ENCODE peak calls at places on chromosomes 13 and 19, in eight cellular contexts. One of them, this sample, is unnamed.

GRCh38 chr19:36572593-36573019 is 486 bp downstream of the ZNF529 start:
- DNase-seq in aorta: no peak
- DNase-seq in stimulated activated CD4-positive, alpha-beta T cell treated with anti-CD3 and anti-CD28 coated beads, Interleukin-4, amount 100 ng/mL, for 48 hours: no peak
- DNase-seq in endothelial cell: no peak
- DNase-seq in EL: no peak
- DNase-seq in SK-MEL-5: no peak
- DNase-seq in ACHN: no peak
- DNase-seq in Caco-2: no peak
- DNase-seq in this sample: no peak

GRCh38 chr13:34594507-34594906 is 347.6 kb upstream of the NBEA start:
- DNase-seq in aorta: no peak
- DNase-seq in stimulated activated CD4-positive, alpha-beta T cell treated with anti-CD3 and anti-CD28 coated beads, Interleukin-4, amount 100 ng/mL, for 48 hours: no peak
- DNase-seq in endothelial cell: no peak
- DNase-seq in EL: no peak
- DNase-seq in SK-MEL-5: no peak
- DNase-seq in ACHN: no peak
- DNase-seq in Caco-2: no peak
- DNase-seq in this sample: no peak

GRCh38 chr13:24148414-24149305 is 11.9 kb upstream of the SPATA13 start:
- DNase-seq in aorta: no peak
- DNase-seq in stimulated activated CD4-positive, alpha-beta T cell treated with anti-CD3 and anti-CD28 coated beads, Interleukin-4, amount 100 ng/mL, for 48 hours: no peak
- DNase-seq in endothelial cell: peak
- DNase-seq in EL: peak
- DNase-seq in SK-MEL-5: peak
- DNase-seq in ACHN: peak
- DNase-seq in Caco-2: peak
- DNase-seq in this sample: no peak

GRCh38 chr13:30605052-30605451 is 12.7 kb upstream of the USPL1 start:
- DNase-seq in aorta: no peak
- DNase-seq in stimulated activated CD4-positive, alpha-beta T cell treated with anti-CD3 and anti-CD28 coated beads, Interleukin-4, amount 100 ng/mL, for 48 hours: no peak
- DNase-seq in endothelial cell: no peak
- DNase-seq in EL: no peak
- DNase-seq in SK-MEL-5: no peak
- DNase-seq in ACHN: no peak
- DNase-seq in Caco-2: no peak
- DNase-seq in this sample: no peak

GRCh38 chr13:85538957-85539356 is 260.3 kb downstream of the SLITRK6 start:
- DNase-seq in aorta: no peak
- DNase-seq in stimulated activated CD4-positive, alpha-beta T cell treated with anti-CD3 and anti-CD28 coated beads, Interleukin-4, amount 100 ng/mL, for 48 hours: no peak
- DNase-seq in endothelial cell: no peak
- DNase-seq in EL: no peak
- DNase-seq in SK-MEL-5: no peak
- DNase-seq in ACHN: no peak
- DNase-seq in Caco-2: no peak
- DNase-seq in this sample: no peak

GRCh38 chr13:106534844-106535551 is 464 bp downstream of the EFNB2 start:
- DNase-seq in aorta: peak
- DNase-seq in stimulated activated CD4-positive, alpha-beta T cell treated with anti-CD3 and anti-CD28 coated beads, Interleukin-4, amount 100 ng/mL, for 48 hours: no peak
- DNase-seq in endothelial cell: peak
- DNase-seq in EL: peak
- DNase-seq in SK-MEL-5: no peak
- DNase-seq in ACHN: peak
- DNase-seq in Caco-2: no peak
- DNase-seq in this sample: peak

GRCh38 chr13:32423592-32423991 is 4.3 kb downstream of the N4BP2L1 start:
- DNase-seq in aorta: no peak
- DNase-seq in stimulated activated CD4-positive, alpha-beta T cell treated with anti-CD3 and anti-CD28 coated beads, Interleukin-4, amount 100 ng/mL, for 48 hours: no peak
- DNase-seq in endothelial cell: no peak
- DNase-seq in EL: no peak
- DNase-seq in SK-MEL-5: no peak
- DNase-seq in ACHN: no peak
- DNase-seq in Caco-2: no peak
- DNase-seq in this sample: no peak

GRCh38 chr19:4140237-4140711 is 13.2 kb upstream of the CREB3L3 start:
- DNase-seq in aorta: no peak
- DNase-seq in stimulated activated CD4-positive, alpha-beta T cell treated with anti-CD3 and anti-CD28 coated beads, Interleukin-4, amount 100 ng/mL, for 48 hours: no peak
- DNase-seq in endothelial cell: peak
- DNase-seq in EL: peak
- DNase-seq in SK-MEL-5: peak
- DNase-seq in ACHN: peak
- DNase-seq in Caco-2: peak
- DNase-seq in this sample: peak

GRCh38 chr13:63285426-63285825 is 1869.8 kb upstream of the PCDH20 start:
- DNase-seq in aorta: no peak
- DNase-seq in stimulated activated CD4-positive, alpha-beta T cell treated with anti-CD3 and anti-CD28 coated beads, Interleukin-4, amount 100 ng/mL, for 48 hours: no peak
- DNase-seq in endothelial cell: no peak
- DNase-seq in EL: no peak
- DNase-seq in SK-MEL-5: no peak
- DNase-seq in ACHN: no peak
- DNase-seq in Caco-2: no peak
- DNase-seq in this sample: no peak

GRCh38 chr19:15869109-15869555 is 28.7 kb downstream of the CYP4F2 start:
- DNase-seq in aorta: no peak
- DNase-seq in stimulated activated CD4-positive, alpha-beta T cell treated with anti-CD3 and anti-CD28 coated beads, Interleukin-4, amount 100 ng/mL, for 48 hours: no peak
- DNase-seq in endothelial cell: no peak
- DNase-seq in EL: peak
- DNase-seq in SK-MEL-5: peak
- DNase-seq in ACHN: peak
- DNase-seq in Caco-2: peak
- DNase-seq in this sample: peak

GRCh38 chr13:81283062-81283461 is 942.1 kb upstream of the SPRY2 start:
- DNase-seq in aorta: no peak
- DNase-seq in stimulated activated CD4-positive, alpha-beta T cell treated with anti-CD3 and anti-CD28 coated beads, Interleukin-4, amount 100 ng/mL, for 48 hours: no peak
- DNase-seq in endothelial cell: no peak
- DNase-seq in EL: no peak
- DNase-seq in SK-MEL-5: no peak
- DNase-seq in ACHN: no peak
- DNase-seq in Caco-2: no peak
- DNase-seq in this sample: no peak

GRCh38 chr13:45623516-45624090 is 8.1 kb upstream of the ERICH6B start:
- DNase-seq in aorta: no peak
- DNase-seq in stimulated activated CD4-positive, alpha-beta T cell treated with anti-CD3 and anti-CD28 coated beads, Interleukin-4, amount 100 ng/mL, for 48 hours: no peak
- DNase-seq in endothelial cell: no peak
- DNase-seq in EL: peak
- DNase-seq in SK-MEL-5: peak
- DNase-seq in ACHN: peak
- DNase-seq in Caco-2: no peak
- DNase-seq in this sample: no peak

GRCh38 chr13:95624020-95624419 is 20.5 kb downstream of the DZIP1 start:
- DNase-seq in aorta: no peak
- DNase-seq in stimulated activated CD4-positive, alpha-beta T cell treated with anti-CD3 and anti-CD28 coated beads, Interleukin-4, amount 100 ng/mL, for 48 hours: no peak
- DNase-seq in endothelial cell: peak
- DNase-seq in EL: peak
- DNase-seq in SK-MEL-5: peak
- DNase-seq in ACHN: peak
- DNase-seq in Caco-2: no peak
- DNase-seq in this sample: no peak

This sample was measured in glutamatergic neuron.